ENCODE peak calls at places on chromosomes 1 and 21, in five cellular contexts. One of them, this sample, is unnamed.

GRCh38 chr1:34163792-34164509 is 1.1 kb downstream of the CSMD2 start:
- DNase-seq in SK-N-SH: peak
- DNase-seq in GM12878: no peak
- DNase-seq in K562: no peak
- DNase-seq in HCT116: no peak
- DNase-seq in this sample: no peak

GRCh38 chr1:54229281-54229891 is 29.4 kb downstream of the MRPL37 start:
- DNase-seq in SK-N-SH: peak
- DNase-seq in GM12878: no peak
- DNase-seq in K562: no peak
- DNase-seq in HCT116: peak
- DNase-seq in this sample: peak

GRCh38 chr1:227489572-227489971 is 73.8 kb upstream of the ZNF678 start:
- DNase-seq in SK-N-SH: no peak
- DNase-seq in GM12878: no peak
- DNase-seq in K562: no peak
- DNase-seq in HCT116: no peak
- DNase-seq in this sample: no peak

GRCh38 chr21:44399151-44399954 is 45.9 kb downstream of the TRPM2 start:
- DNase-seq in SK-N-SH: peak
- DNase-seq in GM12878: no peak
- DNase-seq in K562: no peak
- DNase-seq in HCT116: no peak
- DNase-seq in this sample: no peak

GRCh38 chr1:210232524-210233215 is at the start of gene SERTAD4:
- DNase-seq in SK-N-SH: peak
- DNase-seq in GM12878: no peak
- DNase-seq in K562: no peak
- DNase-seq in HCT116: peak
- DNase-seq in this sample: no peak

GRCh38 chr1:246450485-246451251 is 56.4 kb downstream of the SMYD3 start:
- DNase-seq in SK-N-SH: peak
- DNase-seq in GM12878: no peak
- DNase-seq in K562: peak
- DNase-seq in HCT116: peak
- DNase-seq in this sample: peak

GRCh38 chr21:46069166-46069565 is 28.7 kb upstream of the COL6A2 start:
- DNase-seq in SK-N-SH: no peak
- DNase-seq in GM12878: no peak
- DNase-seq in K562: no peak
- DNase-seq in HCT116: no peak
- DNase-seq in this sample: no peak

GRCh38 chr1:198669771-198670170 is 30.9 kb downstream of the PTPRC start:
- DNase-seq in SK-N-SH: no peak
- DNase-seq in GM12878: no peak
- DNase-seq in K562: no peak
- DNase-seq in HCT116: no peak
- DNase-seq in this sample: no peak

GRCh38 chr1:225813250-225813964 is 3.5 kb downstream of the EPHX1 start:
- DNase-seq in SK-N-SH: no peak
- DNase-seq in GM12878: no peak
- DNase-seq in K562: peak
- DNase-seq in HCT116: no peak
- DNase-seq in this sample: peak

GRCh38 chr1:39732730-39733129 is 6.0 kb upstream of the PPIE start:
- DNase-seq in SK-N-SH: no peak
- DNase-seq in GM12878: no peak
- DNase-seq in K562: no peak
- DNase-seq in HCT116: no peak
- DNase-seq in this sample: no peak

GRCh38 chr1:61637470-61637869 is 87.5 kb downstream of the TM2D1 start:
- DNase-seq in SK-N-SH: no peak
- DNase-seq in GM12878: no peak
- DNase-seq in K562: no peak
- DNase-seq in HCT116: no peak
- DNase-seq in this sample: no peak

GRCh38 chr1:234972411-234973191 is 156.0 kb downstream of the TOMM20 start:
- DNase-seq in SK-N-SH: no peak
- DNase-seq in GM12878: no peak
- DNase-seq in K562: no peak
- DNase-seq in HCT116: no peak
- DNase-seq in this sample: no peak

GRCh38 chr1:29211086-29212030 is 19.4 kb downstream of the MECR start:
- DNase-seq in SK-N-SH: no peak
- DNase-seq in GM12878: no peak
- DNase-seq in K562: no peak
- DNase-seq in HCT116: no peak
- DNase-seq in this sample: no peak

GRCh38 chr1:95622609-95623008 is 388.6 kb downstream of the RWDD3 start:
- DNase-seq in SK-N-SH: no peak
- DNase-seq in GM12878: no peak
- DNase-seq in K562: no peak
- DNase-seq in HCT116: no peak
- DNase-seq in this sample: no peak

GRCh38 chr1:197961933-197962332 is 44.8 kb downstream of the LHX9 start:
- DNase-seq in SK-N-SH: no peak
- DNase-seq in GM12878: no peak
- DNase-seq in K562: no peak
- DNase-seq in HCT116: no peak
- DNase-seq in this sample: no peak

GRCh38 chr1:22731924-22732522 is 21.4 kb downstream of the EPHB2 start:
- DNase-seq in SK-N-SH: no peak
- DNase-seq in GM12878: no peak
- DNase-seq in K562: no peak
- DNase-seq in HCT116: no peak
- DNase-seq in this sample: no peak

DNA sequence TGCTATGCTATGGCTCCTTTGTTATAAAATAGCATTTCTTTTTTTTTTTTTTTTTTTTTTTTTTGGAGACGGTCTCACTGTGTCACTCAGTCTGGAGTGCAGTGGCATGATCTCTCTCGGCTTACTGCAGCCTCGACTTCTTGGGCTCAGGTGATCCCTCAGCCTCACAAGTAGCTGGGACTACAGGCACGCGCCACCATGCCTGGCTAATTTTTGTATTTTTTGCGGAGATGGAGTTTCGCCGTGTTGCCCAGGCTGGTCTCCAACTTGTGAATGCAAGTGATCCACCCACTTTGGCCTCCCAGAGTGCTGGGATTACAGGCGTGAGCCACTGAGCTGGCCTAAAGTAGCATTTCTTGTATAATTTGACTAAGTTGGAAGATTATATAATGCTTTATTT is 10.8 kb downstream of the CAMTA1 start:
- DNase-seq in SK-N-SH: no peak
- DNase-seq in GM12878: no peak
- DNase-seq in K562: no peak
- DNase-seq in HCT116: no peak
- DNase-seq in this sample: no peak
- TF ChIP-seq ZBTB33 in SK-N-SH: no peak
- TF ChIP-seq ZBTB33 in GM12878: no peak
- TF ChIP-seq ZBTB33 in K562: no peak
- TF ChIP-seq ZBTB33 in HCT116: no peak
- TF ChIP-seq ZBTB33 in this sample: no peak

DNA sequence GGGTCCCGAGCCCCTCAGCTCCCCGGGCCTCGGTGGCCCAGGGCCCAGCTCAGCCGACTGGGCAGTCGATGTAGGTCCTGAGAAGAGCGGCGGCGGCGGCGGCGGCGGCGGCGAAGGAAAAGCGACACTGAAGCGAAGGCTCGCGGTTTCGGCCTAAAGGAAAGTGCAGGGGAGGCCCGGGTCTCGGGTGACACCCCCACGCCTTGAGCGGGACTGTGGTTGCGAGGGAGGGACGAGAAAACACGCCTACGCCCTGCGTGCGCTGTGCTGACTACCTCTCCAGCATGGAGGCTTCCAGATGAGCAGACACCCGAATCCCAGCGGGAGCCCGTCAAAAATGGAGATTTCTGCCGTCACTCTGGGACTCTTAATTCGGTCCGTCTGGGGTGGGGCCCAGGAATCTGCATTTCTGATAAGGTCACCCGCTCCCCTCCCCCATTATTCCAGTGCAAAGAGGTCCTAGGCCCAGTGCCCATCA is 31.2 kb downstream of the DNTTIP2 start:
- DNase-seq in SK-N-SH: peak
- DNase-seq in GM12878: no peak
- DNase-seq in K562: peak
- DNase-seq in HCT116: peak
- DNase-seq in this sample: peak
- TF ChIP-seq ZBTB33 in SK-N-SH: peak
- TF ChIP-seq ZBTB33 in GM12878: no peak
- TF ChIP-seq ZBTB33 in K562: no peak
- TF ChIP-seq ZBTB33 in HCT116: no peak
- TF ChIP-seq ZBTB33 in this sample: no peak

DNA sequence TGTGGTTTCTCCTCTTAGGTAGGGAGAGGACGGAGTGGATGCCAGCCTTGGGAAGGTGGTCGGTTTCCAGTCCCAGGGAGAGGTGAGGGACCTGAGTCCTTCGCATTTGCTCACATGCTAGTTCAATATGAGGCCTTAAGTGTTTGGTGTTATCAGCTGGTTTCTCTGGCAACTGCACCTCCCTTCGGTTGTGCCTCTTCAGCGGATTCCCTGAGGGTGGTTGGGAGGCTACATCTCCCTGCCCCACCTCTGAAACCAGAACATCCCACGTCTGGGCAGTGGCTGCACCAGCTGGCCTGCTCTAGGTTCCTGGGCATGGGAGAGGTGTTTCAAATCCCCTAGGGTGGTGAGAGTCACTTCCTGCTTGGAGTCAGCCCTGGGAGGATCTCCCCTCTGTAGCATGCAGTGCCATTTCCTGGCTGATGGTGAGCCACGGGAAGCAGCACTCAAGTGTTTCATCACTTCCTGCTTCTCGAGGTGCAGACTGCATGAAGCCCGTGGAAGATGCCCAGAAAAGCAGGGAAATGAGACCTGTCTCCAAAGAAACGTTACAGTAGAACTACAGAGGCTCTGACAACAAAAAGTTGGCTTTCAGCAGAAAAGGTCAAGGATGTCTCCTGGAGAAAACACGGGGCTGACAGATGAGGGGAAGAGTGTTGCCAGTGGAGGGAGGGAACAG is 4.5 kb downstream of the TMEM125 start:
- DNase-seq in SK-N-SH: no peak
- DNase-seq in GM12878: no peak
- DNase-seq in K562: no peak
- DNase-seq in HCT116: no peak
- DNase-seq in this sample: no peak
- TF ChIP-seq ZBTB33 in SK-N-SH: no peak
- TF ChIP-seq ZBTB33 in GM12878: no peak
- TF ChIP-seq ZBTB33 in K562: no peak
- TF ChIP-seq ZBTB33 in HCT116: no peak
- TF ChIP-seq ZBTB33 in this sample: no peak

GRCh38 chr1:237258871-237259270 is 216.9 kb downstream of the RYR2 start:
- DNase-seq in SK-N-SH: peak
- DNase-seq in GM12878: no peak
- DNase-seq in K562: no peak
- DNase-seq in HCT116: no peak
- DNase-seq in this sample: no peak
- TF ChIP-seq ZBTB33 in SK-N-SH: no peak
- TF ChIP-seq ZBTB33 in GM12878: no peak
- TF ChIP-seq ZBTB33 in K562: no peak
- TF ChIP-seq ZBTB33 in HCT116: no peak
- TF ChIP-seq ZBTB33 in this sample: no peak

GRCh38 chr1:30336550-30337426 is 386.6 kb downstream of the MATN1 start:
- DNase-seq in SK-N-SH: no peak
- DNase-seq in GM12878: no peak
- DNase-seq in K562: no peak
- DNase-seq in HCT116: no peak
- DNase-seq in this sample: no peak
- TF ChIP-seq ZBTB33 in SK-N-SH: no peak
- TF ChIP-seq ZBTB33 in GM12878: no peak
- TF ChIP-seq ZBTB33 in K562: no peak
- TF ChIP-seq ZBTB33 in HCT116: no peak
- TF ChIP-seq ZBTB33 in this sample: no peak

GRCh38 chr1:13520985-13521384 is 7.2 kb upstream of the LRRC38 start:
- DNase-seq in SK-N-SH: no peak
- DNase-seq in GM12878: no peak
- DNase-seq in K562: no peak
- DNase-seq in HCT116: no peak
- DNase-seq in this sample: no peak

GRCh38 chr1:13516606-13517005 is 2.8 kb upstream of the LRRC38 start:
- DNase-seq in SK-N-SH: no peak
- DNase-seq in GM12878: no peak
- DNase-seq in K562: no peak
- DNase-seq in HCT116: no peak
- DNase-seq in this sample: no peak

GRCh38 chr1:13513885-13514546 is at the start of gene LRRC38:
- DNase-seq in SK-N-SH: no peak
- DNase-seq in GM12878: no peak
- DNase-seq in K562: no peak
- DNase-seq in HCT116: no peak
- DNase-seq in this sample: no peak

GRCh38 chr1:13513063-13513884 is 529 bp downstream of the LRRC38 start:
- DNase-seq in SK-N-SH: no peak
- DNase-seq in GM12878: no peak
- DNase-seq in K562: no peak
- DNase-seq in HCT116: no peak
- DNase-seq in this sample: no peak

DNA sequence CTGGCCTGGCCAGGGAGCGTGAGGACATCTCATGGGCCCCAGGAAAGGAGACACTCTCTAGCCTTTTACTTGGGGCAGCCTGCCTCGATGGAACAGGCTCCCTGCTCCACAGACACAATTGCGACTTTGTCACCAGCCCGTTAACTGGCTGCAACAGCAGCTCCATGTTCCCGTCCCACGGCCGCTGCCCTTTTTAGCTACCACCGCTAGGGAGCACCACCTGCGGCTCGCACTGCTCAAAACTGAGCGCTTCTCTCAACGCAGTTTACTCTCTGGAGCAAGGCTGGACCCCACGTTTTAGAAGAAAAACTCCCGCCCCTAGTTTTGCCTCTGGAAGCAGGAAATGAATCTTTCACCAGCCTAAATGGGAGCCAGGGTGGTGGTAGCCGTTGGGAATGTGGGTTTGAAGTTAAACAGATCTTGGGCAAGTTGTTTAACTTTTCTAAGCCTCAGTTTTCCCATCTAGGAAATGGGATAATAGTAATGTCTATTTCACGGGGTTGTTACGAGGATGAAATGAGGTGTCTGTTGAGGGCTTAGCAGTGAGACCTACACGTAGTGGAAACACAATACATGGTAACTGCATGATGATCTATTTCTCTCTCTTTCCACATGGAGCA is 3.5 kb upstream of the LRRC38 start:
- DNase-seq in SK-N-SH: peak
- DNase-seq in GM12878: no peak
- DNase-seq in K562: peak
- DNase-seq in HCT116: peak
- DNase-seq in this sample: peak
- TF ChIP-seq ZBTB33 in SK-N-SH: no peak
- TF ChIP-seq ZBTB33 in GM12878: no peak
- TF ChIP-seq ZBTB33 in K562: no peak
- TF ChIP-seq ZBTB33 in HCT116: no peak
- TF ChIP-seq ZBTB33 in this sample: no peak

GRCh38 chr1:176643536-176643935 is 180.6 kb downstream of the PAPPA2 start:
- DNase-seq in SK-N-SH: no peak
- DNase-seq in GM12878: no peak
- DNase-seq in K562: no peak
- DNase-seq in HCT116: no peak
- DNase-seq in this sample: no peak
- TF ChIP-seq ZBTB33 in SK-N-SH: no peak
- TF ChIP-seq ZBTB33 in GM12878: no peak
- TF ChIP-seq ZBTB33 in K562: no peak
- TF ChIP-seq ZBTB33 in HCT116: no peak
- TF ChIP-seq ZBTB33 in this sample: no peak

This sample was measured in HepG2.